ENCODE peak calls at places on chromosomes 16 and 17, in five cellular contexts. R is Ammon's horn, L is erythroblast, Q is body of pancreas, A is fibroblast of lung. W is an unnamed sample.

GRCh38 chr16:30626230-30626629 is 16.0 kb upstream of the ZNF689 start:
- DNase-seq in A (no peak), L (no peak), Q (no peak), R (no peak), W (no peak)

GRCh38 chr16:3965781-3966582 is 85.5 kb upstream of the CREBBP start:
- DNase-seq in L (no peak), A (no peak), R (no peak), Q (no peak), W (no peak)

GRCh38 chr17:44095647-44096496 is 25.3 kb downstream of the G6PC3 start:
- DNase-seq in Q (no peak), A (peak), R (peak), L (peak), W (no peak)

GRCh38 chr17:82414548-82415281 is 3.4 kb upstream of the HEXD start:
- DNase-seq in Q (peak), R (peak), L (peak), A (peak), W (peak)

GRCh38 chr16:6573577-6573976 is 759.1 kb upstream of the RBFOX1 start:
- DNase-seq in A (no peak), Q (no peak), R (peak), L (no peak), W (no peak)

GRCh38 chr16:58034128-58034685 is 8.7 kb downstream of the MMP15 start:
- DNase-seq in L (no peak), R (no peak), A (no peak), Q (no peak), W (no peak)

GRCh38 chr17:32483451-32484019 is 3.3 kb upstream of the CDK5R1 start:
- DNase-seq in Q (peak), L (peak), A (peak), R (peak), W (no peak)

GRCh38 chr17:40303706-40304450 is 5.1 kb upstream of the RARA start:
- DNase-seq in Q (no peak), A (peak), R (no peak), L (no peak), W (no peak)

GRCh38 chr16:14560523-14560922 is 69.5 kb downstream of the PARN start:
- DNase-seq in A (no peak), L (no peak), Q (no peak), R (no peak), W (no peak)

GRCh38 chr16:49464877-49465504 is 91.4 kb downstream of the C16orf78 start:
- DNase-seq in R (no peak), A (no peak), Q (no peak), L (no peak), W (no peak)

GRCh38 chr16:66988197-66988788 is at the start of gene CES4A:
- DNase-seq in R (no peak), Q (no peak), A (peak), L (no peak), W (no peak)

GRCh38 chr17:44002141-44002848 is 2.1 kb upstream of the NAGS start:
- DNase-seq in A (peak), Q (no peak), L (no peak), R (no peak), W (no peak)

GRCh38 chr17:46772013-46772878 is 46.2 kb downstream of the WNT3 start:
- DNase-seq in A (no peak), R (no peak), L (peak), Q (peak), W (peak)

GRCh38 chr16:57743458-57743857 is 7.9 kb downstream of the KATNB1 start:
- DNase-seq in Q (no peak), A (no peak), L (no peak), R (no peak), W (no peak)

GRCh38 chr17:1180958-1181768 is 1.4 kb upstream of the ABR start:
- DNase-seq in A (no peak), L (no peak), R (no peak), Q (no peak), W (no peak)

GRCh38 chr17:45200701-45201100 is 21.0 kb upstream of the FMNL1 start:
- DNase-seq in A (peak), Q (no peak), L (no peak), R (no peak), W (no peak)

GRCh38 chr16:57235128-57236092 is 9.6 kb upstream of the ARL2BP start:
- DNase-seq in Q (no peak), A (peak), L (no peak), R (no peak), W (no peak)

GRCh38 chr16:1210461-1210860 is 14.6 kb downstream of the TPSG1 start:
- DNase-seq in R (no peak), Q (no peak), L (no peak), A (no peak), W (no peak)

GRCh38 chr17:2847601-2848255 is 51.5 kb downstream of the RAP1GAP2 start:
- DNase-seq in R (no peak), L (no peak), A (no peak), Q (no peak), W (no peak)

GRCh38 chr17:35373532-35373983 is at the start of gene SLFN11:
- DNase-seq in L (peak), Q (peak), A (peak), R (peak), W (peak)